ENCODE peak calls at places on chromosomes 11 and 22, in five cellular contexts. R is GM23338, L is astrocyte of the spinal cord, S is A549, Y is spleen. C is an unnamed sample.

GRCh38 chr11:65719887-65720236 is 736 bp downstream of the RNASEH2C start:
- DNase-seq in L (peak), R (no peak), Y (no peak), S (no peak), C (peak)

GRCh38 chr22:31826443-31826842 is 72.6 kb downstream of the DEPDC5 start:
- DNase-seq in Y (no peak), S (no peak), R (no peak), L (no peak), C (no peak)

GRCh38 chr11:108496643-108497256 is 1.4 kb downstream of the POGLUT3 start:
- DNase-seq in S (no peak), Y (no peak), L (peak), R (no peak), C (peak)

GRCh38 chr11:74754507-74755255 is 6.0 kb downstream of the RNF169 start:
- DNase-seq in S (peak), Y (no peak), R (no peak), L (peak), C (peak)

GRCh38 chr22:27994481-27995331 is 75.7 kb upstream of the PITPNB start:
- DNase-seq in R (no peak), S (no peak), L (no peak), Y (peak), C (no peak)

GRCh38 chr11:31369348-31370329 is at the start of the genes DCDC1 and DNAJC24:
- DNase-seq in L (peak), R (peak), Y (peak), S (peak), C (peak)

GRCh38 chr11:15557831-15558230 is 443.1 kb downstream of the INSC start:
- DNase-seq in R (no peak), S (no peak), L (no peak), Y (no peak), C (no peak)

GRCh38 chr11:67054851-67055523 is 1.7 kb upstream of the RHOD start:
- DNase-seq in Y (peak), L (peak), S (peak), R (no peak), C (peak)

GRCh38 chr11:19200410-19201201 is 1.2 kb downstream of the CSRP3 start:
- DNase-seq in Y (no peak), S (no peak), L (peak), R (no peak), C (peak)

GRCh38 chr22:36405671-36406070 is 17.9 kb upstream of the MYH9 start:
- DNase-seq in L (no peak), S (no peak), R (no peak), Y (peak), C (peak)

GRCh38 chr11:117914398-117914761 is 14.8 kb downstream of the TMPRSS13 start:
- DNase-seq in L (no peak), R (no peak), S (no peak), Y (peak), C (no peak)

GRCh38 chr11:61042537-61042936 is 59.8 kb upstream of the CD5 start:
- DNase-seq in S (no peak), L (no peak), Y (no peak), R (no peak), C (no peak)

GRCh38 chr11:26960265-26960664 is 33.6 kb upstream of the FIBIN start:
- DNase-seq in S (no peak), Y (no peak), R (no peak), L (no peak), C (peak)

GRCh38 chr11:2663915-2664314 is 35.9 kb downstream of the KCNQ1OT1 start:
- DNase-seq in R (no peak), L (no peak), S (no peak), Y (peak), C (no peak)

GRCh38 chr11:74057251-74058151 is 48.6 kb upstream of the UCP3 start:
- DNase-seq in Y (no peak), R (no peak), S (no peak), L (peak), C (peak)

GRCh38 chr11:118151421-118151820 is 1.2 kb downstream of the SCN4B start:
- DNase-seq in R (no peak), Y (no peak), S (no peak), L (no peak), C (no peak)

GRCh38 chr11:72752088-72752914 is at the start of gene ARAP1:
- DNase-seq in R (peak), S (peak), Y (peak), L (peak), C (peak)

GRCh38 chr11:203056-203944 is 3.9 kb downstream of the BET1L start:
- DNase-seq in L (no peak), S (no peak), Y (no peak), R (no peak), C (no peak)

GRCh38 chr11:67027943-67028542 is 5.1 kb downstream of the SYT12 start:
- DNase-seq in Y (no peak), S (no peak), L (no peak), R (no peak), C (no peak)

GRCh38 chr11:19444231-19444630 is 203.5 kb upstream of the E2F8 start:
- DNase-seq in Y (no peak), R (no peak), S (no peak), L (peak), C (peak)

GRCh38 chr22:39090426-39091064 is 6.5 kb upstream of the APOBEC3H start:
- DNase-seq in L (no peak), S (no peak), R (no peak), Y (peak), C (no peak)

GRCh38 chr11:58652726-58653280 is 30.3 kb downstream of the CNTF start:
- DNase-seq in L (no peak), R (peak), Y (no peak), S (no peak), C (no peak)

GRCh38 chr22:38397189-38398097 is 57.6 kb downstream of the KCNJ4 start:
- DNase-seq in Y (peak), R (peak), L (peak), S (peak), C (peak)

GRCh38 chr22:25760294-25760693 is 18.3 kb downstream of the MYO18B start:
- DNase-seq in R (no peak), S (no peak), L (peak), Y (no peak), C (peak)

GRCh38 chr22:46941958-46942815 is 179.7 kb downstream of the TBC1D22A start:
- DNase-seq in S (no peak), L (no peak), R (no peak), Y (no peak), C (no peak)

GRCh38 chr11:72483412-72484186 is 49.3 kb upstream of the CLPB start:
- DNase-seq in R (no peak), Y (no peak), S (peak), L (peak), C (peak)

GRCh38 chr22:42939941-42940653 is 74.9 kb downstream of the PACSIN2 start:
- DNase-seq in Y (no peak), L (peak), S (peak), R (no peak), C (peak)

GRCh38 chr11:81975261-81975900 is 758.3 kb downstream of the FAM181B start:
- DNase-seq in L (no peak), Y (no peak), R (no peak), S (no peak), C (no peak)

GRCh38 chr11:102007567-102008437 is 39.4 kb upstream of the CFAP300 start:
- DNase-seq in S (peak), L (peak), Y (no peak), R (peak), C (peak)

GRCh38 chr11:132064987-132065620 is 694.7 kb downstream of the NTM start:
- DNase-seq in R (no peak), Y (no peak), S (peak), L (peak), C (peak)

GRCh38 chr22:37309221-37310074 is 27.1 kb downstream of the CYTH4 start:
- DNase-seq in Y (peak), L (no peak), R (no peak), S (no peak), C (no peak)

GRCh38 chr22:43827926-43828710 is 16.0 kb upstream of the EFCAB6 start:
- DNase-seq in R (no peak), Y (no peak), S (peak), L (no peak), C (no peak)

GRCh38 chr11:118170892-118171273 is 5.6 kb downstream of the SCN2B start:
- DNase-seq in Y (no peak), S (no peak), L (no peak), R (no peak), C (no peak)

GRCh38 chr22:21766933-21767462 is 31.4 kb upstream of the YPEL1 start:
- DNase-seq in S (no peak), L (no peak), Y (peak), R (no peak), C (no peak)

GRCh38 chr11:3135491-3136440 is 29.3 kb downstream of the OSBPL5 start:
- DNase-seq in S (no peak), L (no peak), Y (peak), R (peak), C (no peak)

GRCh38 chr22:28075260-28075981 is 156.4 kb upstream of the PITPNB start:
- DNase-seq in S (peak), Y (no peak), R (no peak), L (peak), C (peak)

GRCh38 chr22:37534445-37534844 is 15.2 kb upstream of the CARD10 start:
- DNase-seq in Y (no peak), S (no peak), L (no peak), R (no peak), C (no peak)

GRCh38 chr11:69718147-69718546 is 14.3 kb upstream of the FGF19 start:
- DNase-seq in Y (no peak), S (peak), R (peak), L (peak), C (peak)

GRCh38 chr11:130042093-130042591 is 27.6 kb upstream of the APLP2 start:
- DNase-seq in R (no peak), S (peak), L (peak), Y (no peak), C (peak)

GRCh38 chr22:23581252-23581634 is 1.2 kb upstream of the IGLL1 start:
- DNase-seq in L (no peak), S (no peak), Y (no peak), R (no peak), C (no peak)

GRCh38 chr22:23578306-23578705 is 1.8 kb downstream of the IGLL1 start:
- DNase-seq in Y (no peak), R (no peak), L (no peak), S (no peak), C (no peak)

GRCh38 chr22:23580586-23581251 is 629 bp upstream of the IGLL1 start:
- DNase-seq in R (no peak), S (no peak), L (no peak), Y (no peak), C (no peak)

GRCh38 chr22:23579870-23580585 is at the start of gene IGLL1:
- DNase-seq in R (no peak), Y (no peak), L (no peak), S (no peak), C (no peak)

GRCh38 chr22:23579280-23579679 is 810 bp downstream of the IGLL1 start:
- DNase-seq in Y (no peak), R (no peak), L (no peak), S (no peak), C (no peak)
- TF ChIP-seq CTCF in Y (no peak), R (no peak), L (no peak), S (no peak), C (no peak)

DNA sequence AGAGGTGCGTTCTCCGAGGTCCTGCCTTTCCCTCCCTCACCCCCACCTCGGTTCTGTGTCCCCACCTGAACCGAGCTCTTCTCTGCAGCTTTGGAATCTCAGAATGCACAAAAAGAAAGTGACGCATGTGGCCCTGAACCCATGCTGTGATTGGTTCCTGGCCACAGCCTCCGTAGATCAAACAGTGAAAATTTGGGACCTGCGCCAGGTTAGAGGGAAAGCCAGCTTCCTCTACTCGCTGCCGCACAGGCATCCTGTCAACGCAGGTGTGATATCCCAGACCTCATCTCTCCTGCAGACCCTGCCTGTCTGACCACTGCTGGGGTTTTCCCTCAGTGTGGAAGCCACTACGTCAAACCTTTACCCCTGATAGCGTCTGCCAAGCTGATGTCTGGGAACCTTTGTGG is 13.9 kb downstream of the ACP2 start:
- DNase-seq in Y (no peak), L (peak), S (peak), R (no peak), C (peak)
- H3K4me3 ChIP-seq in Y (no peak), L (no peak), S (peak), R (no peak), C (no peak)

GRCh38 chr11:62922653-62923371 is 1.6 kb upstream of the CHRM1 start:
- DNase-seq in R (peak), S (peak), L (no peak), Y (no peak), C (no peak)
- TF ChIP-seq CTCF in R (peak), S (peak), L (peak), Y (no peak), C (peak)

GRCh38 chr11:113386866-113387265 is 713 bp upstream of the ANKK1 start:
- DNase-seq in Y (peak), L (no peak), R (no peak), S (no peak), C (no peak)

GRCh38 chr11:113384551-113384950 is 3.0 kb upstream of the ANKK1 start:
- DNase-seq in R (no peak), S (peak), L (peak), Y (no peak), C (peak)

GRCh38 chr11:113385749-113386148 is 1.8 kb upstream of the ANKK1 start:
- DNase-seq in Y (no peak), L (no peak), S (no peak), R (no peak), C (no peak)

GRCh38 chr11:113389288-113389687 is 1.7 kb downstream of the ANKK1 start:
- DNase-seq in S (no peak), Y (no peak), L (no peak), R (no peak), C (no peak)

DNA sequence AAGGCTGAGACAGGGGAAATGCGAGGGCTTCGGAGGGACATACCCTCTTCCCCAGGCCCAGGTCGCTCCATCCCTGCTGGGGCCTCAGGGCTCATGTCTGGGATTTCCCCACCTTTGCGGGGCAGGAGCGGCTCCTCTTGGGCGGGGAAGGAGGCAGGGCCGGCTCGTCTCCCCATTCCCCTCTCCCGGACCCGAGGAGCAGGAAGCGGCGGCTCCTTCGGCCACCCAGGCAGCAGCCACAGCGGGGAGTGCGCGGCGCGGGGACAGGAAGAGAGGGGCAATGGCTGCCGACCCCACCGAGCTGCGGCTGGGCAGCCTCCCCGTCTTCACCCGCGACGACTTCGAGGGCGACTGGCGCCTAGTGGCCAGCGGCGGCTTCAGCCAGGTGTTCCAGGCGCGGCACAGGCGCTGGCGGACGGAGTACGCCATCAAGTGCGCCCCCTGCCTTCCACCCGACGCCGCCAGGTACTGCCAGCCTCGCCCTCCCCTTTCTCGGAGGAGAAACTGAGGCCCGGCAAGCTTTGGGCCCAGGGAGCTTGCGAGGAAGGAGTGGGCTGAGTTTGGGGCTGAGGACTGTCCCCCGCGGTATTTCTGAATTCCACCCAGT is at the start of gene ANKK1:
- DNase-seq in L (no peak), Y (peak), R (peak), S (no peak), C (no peak)
- H3K4me3 ChIP-seq in L (no peak), Y (no peak), R (peak), S (no peak), C (no peak)

C was measured in cardiac fibroblast.